ENCODE peak calls at places on chromosomes 3 and 15, in four cellular contexts. N is effector memory CD4-positive, alpha-beta T cell; Q is stomach; E is neural progenitor cell. R is an unnamed sample. For H3K4me1, the result is how much of the 10 kb centered on the place peaks cover.

GRCh38 chr15:44729394-44729913 is 6.9 kb upstream of the TRIM69 start:
- DNase-seq in N (no peak), Q (peak), E (peak), R (peak)

GRCh38 chr3:56864090-56864489 is 62.3 kb upstream of the ARHGEF3 start:
- DNase-seq in N (no peak), Q (no peak), E (no peak), R (no peak)

GRCh38 chr3:160224811-160225180 is 426 bp upstream of the C3orf80 start:
- DNase-seq in N (no peak), Q (no peak), E (no peak), R (no peak)

GRCh38 chr3:129609591-129610169 is 3.2 kb upstream of the PLXND1 start:
- DNase-seq in N (no peak), Q (no peak), E (no peak), R (no peak)

GRCh38 chr15:74799255-74799842 is 13.3 kb upstream of the LMAN1L start:
- DNase-seq in N (no peak), Q (no peak), E (no peak), R (no peak)

GRCh38 chr3:100621251-100621650 is 11.8 kb downstream of the ADGRG7 start:
- DNase-seq in N (no peak), Q (no peak), E (no peak), R (no peak)

GRCh38 chr3:171842864-171843511 is at the start of gene TMEM212:
- DNase-seq in N (no peak), Q (no peak), E (peak), R (no peak)

GRCh38 chr3:81352867-81353266 is 408.6 kb downstream of the GBE1 start:
- DNase-seq in N (no peak), Q (no peak), E (peak), R (no peak)

GRCh38 chr15:34055868-34056595 is 17.0 kb upstream of the AVEN start:
- DNase-seq in N (no peak), Q (no peak), E (no peak), R (no peak)

GRCh38 chr3:35932995-35933394 is 293.7 kb downstream of the ARPP21 start:
- DNase-seq in N (no peak), Q (no peak), E (no peak), R (no peak)

GRCh38 chr15:67023517-67024321 is 41.7 kb upstream of the SMAD3 start:
- DNase-seq in N (no peak), Q (no peak), E (no peak), R (no peak)

GRCh38 chr3:69161587-69162196 is 39.3 kb upstream of the LMOD3 start:
- DNase-seq in N (no peak), Q (no peak), E (peak), R (peak)

GRCh38 chr15:59556405-59556804 is 55.2 kb upstream of the GCNT3 start:
- DNase-seq in N (no peak), Q (no peak), E (no peak), R (no peak)

DNA sequence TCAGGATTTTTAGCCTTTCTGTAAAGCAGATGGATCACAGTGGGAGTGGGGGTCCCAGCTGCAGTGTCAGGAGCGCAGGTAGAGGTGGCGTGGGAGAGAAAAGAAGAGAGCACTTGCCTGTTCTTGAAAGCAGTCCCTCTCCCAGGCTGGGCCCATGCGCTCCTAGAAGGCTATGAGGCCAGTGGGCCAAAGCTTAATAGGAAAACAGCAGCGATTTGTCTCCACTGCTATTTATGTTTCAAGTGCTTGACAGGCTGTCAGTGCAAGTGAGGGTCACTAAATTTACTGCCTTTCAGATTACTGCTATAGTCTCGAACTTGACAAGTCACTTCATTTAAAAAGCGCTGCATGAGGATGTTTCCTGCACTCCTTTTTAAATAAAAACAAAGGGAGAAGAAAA is 239.5 kb downstream of the GAP43 start:
- DNase-seq in N (no peak), Q (no peak), E (peak), R (no peak)
- H3K4me1 ChIP-seq in N (under half), Q (under half), E (under half), R (under half)

GRCh38 chr15:95668201-95668600 is 662.3 kb upstream of the NR2F2 start:
- DNase-seq in N (no peak), Q (no peak), E (no peak), R (no peak)
- H3K4me1 ChIP-seq in N (under half), Q (under half), E (under half), R (under half)

GRCh38 chr15:39102431-39102830 is 478.4 kb upstream of the THBS1 start:
- DNase-seq in N (no peak), Q (no peak), E (no peak), R (no peak)
- H3K4me1 ChIP-seq in N (under half), Q (under half), E (under half), R (under half)

GRCh38 chr15:78071378-78071777 is 6.1 kb downstream of the TBC1D2B start:
- DNase-seq in N (no peak), Q (no peak), E (no peak), R (no peak)
- H3K4me1 ChIP-seq in N (half or more), Q (half or more), E (under half), R (under half)

GRCh38 chr15:86040360-86041095 is 39.1 kb upstream of the AGBL1 start:
- DNase-seq in N (no peak), Q (no peak), E (peak), R (no peak)
- H3K4me1 ChIP-seq in N (under half), Q (under half), E (under half), R (under half)